ENCODE peak calls at places on chromosomes 6 and 20, in six cellular contexts. O is ovary; D is transverse colon; I is HL-60; K is activated CD4-positive, alpha-beta T cell treated with anti-CD3 and anti-CD28 coated beads, Interleukin-2, amount 50 U/mL, for 24 hours; V is sigmoid colon. J is an unnamed sample.

GRCh38 chr20:20440473-20440872 is 72.6 kb downstream of the INSM1 start:
- DNase-seq in O (no peak), D (no peak), I (no peak), K (no peak), V (no peak), J (no peak)

GRCh38 chr6:122063761-122064160 is 335.7 kb upstream of the HSF2 start:
- DNase-seq in O (no peak), D (no peak), I (no peak), K (no peak), V (no peak), J (no peak)

GRCh38 chr20:546353-546752 is 2.8 kb upstream of the CSNK2A1 start:
- DNase-seq in O (no peak), D (no peak), I (no peak), K (no peak), V (no peak), J (no peak)

GRCh38 chr6:165106261-165106660 is 203.1 kb downstream of the C6orf118 start:
- DNase-seq in O (no peak), D (no peak), I (no peak), K (no peak), V (no peak), J (no peak)

GRCh38 chr6:38933426-38933825 is 115.2 kb upstream of the GLP1R start:
- DNase-seq in O (no peak), D (no peak), I (peak; percentile 4), K (no peak), V (no peak), J (peak; percentile 19)

GRCh38 chr6:57021086-57021720 is 25.3 kb upstream of the KIAA1586 start:
- DNase-seq in O (no peak), D (no peak), I (peak; percentile 8), K (no peak), V (no peak), J (peak; percentile 64)

GRCh38 chr6:100889351-100889750 is 8.2 kb upstream of the ASCC3 start:
- DNase-seq in O (no peak), D (no peak), I (no peak), K (no peak), V (no peak), J (no peak)

GRCh38 chr6:157635388-157636244 is 187.4 kb upstream of the SNX9 start:
- DNase-seq in O (peak; percentile 64), D (no peak), I (peak; percentile 66), K (no peak), V (peak; percentile 41), J (no peak)

GRCh38 chr6:41462980-41463930 is 82.9 kb upstream of the FOXP4 start:
- DNase-seq in O (peak; percentile 80), D (peak; percentile 64), I (peak; percentile 18), K (no peak), V (peak; percentile 83), J (peak; percentile 55)

GRCh38 chr6:19892250-19892649 is 55.1 kb downstream of the ID4 start:
- DNase-seq in O (no peak), D (peak; percentile 14), I (no peak), K (no peak), V (no peak), J (no peak)

GRCh38 chr20:63734946-63735858 is 1.3 kb upstream of the LIME1 start:
- DNase-seq in O (peak; percentile 44), D (no peak), I (peak; percentile 70), K (no peak), V (peak; percentile 63), J (no peak)

GRCh38 chr6:85923013-85923430 is 280.3 kb upstream of the SYNCRIP start:
- DNase-seq in O (no peak), D (no peak), I (peak; percentile 32), K (no peak), V (no peak), J (peak; percentile 7)

GRCh38 chr20:33651562-33652048 is 10.5 kb upstream of the C20orf144 start:
- DNase-seq in O (no peak), D (no peak), I (no peak), K (no peak), V (no peak), J (no peak)

GRCh38 chr6:170212051-170212756 is 78.7 kb downstream of the DLL1 start:
- DNase-seq in O (peak; percentile 10), D (no peak), I (no peak), K (no peak), V (peak; percentile 54), J (no peak)

GRCh38 chr20:10242166-10242565 is 23.5 kb downstream of the SNAP25 start:
- DNase-seq in O (no peak), D (no peak), I (no peak), K (no peak), V (no peak), J (no peak)

GRCh38 chr6:13428528-13429405 is 58.6 kb downstream of the GFOD1 start:
- DNase-seq in O (no peak), D (no peak), I (peak; percentile 37), K (no peak), V (no peak), J (peak; percentile 44)

GRCh38 chr20:45959956-45960630 is 11.9 kb downstream of the ZNF335 start:
- DNase-seq in O (peak; percentile 24), D (no peak), I (no peak), K (no peak), V (peak; percentile 40), J (no peak)

GRCh38 chr6:692356-692851 is 535 bp downstream of the EXOC2 start:
- DNase-seq in O (peak; percentile 53), D (peak; percentile 64), I (peak; percentile 60), K (peak; percentile 54), V (peak; percentile 70), J (peak; percentile 76)

GRCh38 chr6:132300323-132300949 is 100.8 kb downstream of the MOXD1 start:
- DNase-seq in O (no peak), D (peak; percentile 19), I (peak; percentile 44), K (no peak), V (no peak), J (peak; percentile 11)

GRCh38 chr6:71733970-71734899 is 152.1 kb upstream of the RIMS1 start:
- DNase-seq in O (no peak), D (no peak), I (no peak), K (no peak), V (no peak), J (no peak)

GRCh38 chr20:50557549-50558134 is 47.5 kb downstream of the PTPN1 start:
- DNase-seq in O (no peak), D (no peak), I (no peak), K (no peak), V (no peak), J (no peak)

GRCh38 chr6:28941681-28942448 is 18.1 kb upstream of the TRIM27 start:
- DNase-seq in O (no peak), D (no peak), I (no peak), K (no peak), V (no peak), J (peak; percentile 36)

GRCh38 chr6:7479801-7480266 is 61.6 kb upstream of the DSP start:
- DNase-seq in O (no peak), D (peak; percentile 66), I (no peak), K (no peak), V (no peak), J (no peak)

GRCh38 chr6:184161-184695 is 108.1 kb upstream of the DUSP22 start:
- DNase-seq in O (no peak), D (no peak), I (no peak), K (no peak), V (no peak), J (no peak)

GRCh38 chr20:52348434-52348833 is 156.9 kb upstream of the ZFP64 start:
- DNase-seq in O (no peak), D (no peak), I (no peak), K (no peak), V (no peak), J (no peak)